ENCODE peak calls at places on chromosomes 1 and 21, in four cellular contexts. One of them, this sample, is unnamed.
A peak's percentile ranks its signal among the peaks of the same experiment; 100 is the strongest.

GRCh38 chr1:10304295-10304694 is 93.9 kb downstream of the KIF1B start:
- DNase-seq in foreskin fibroblast: no peak
- DNase-seq in fibroblast of pulmonary artery: no peak
- DNase-seq in pancreas: no peak
- DNase-seq in this sample: no peak

GRCh38 chr1:108643492-108644333 is 17.2 kb downstream of the HENMT1 start:
- DNase-seq in foreskin fibroblast: peak; percentile 47
- DNase-seq in fibroblast of pulmonary artery: peak; percentile 88
- DNase-seq in pancreas: no peak
- DNase-seq in this sample: peak; percentile 23

GRCh38 chr1:32877211-32878110 is 6.7 kb upstream of the FNDC5 start:
- DNase-seq in foreskin fibroblast: no peak
- DNase-seq in fibroblast of pulmonary artery: no peak
- DNase-seq in pancreas: no peak
- DNase-seq in this sample: no peak

GRCh38 chr1:163337631-163338030 is 15.9 kb downstream of the NUF2 start:
- DNase-seq in foreskin fibroblast: peak; percentile 30
- DNase-seq in fibroblast of pulmonary artery: peak; percentile 44
- DNase-seq in pancreas: no peak
- DNase-seq in this sample: no peak

GRCh38 chr1:186139706-186140105 is 235.3 kb downstream of the TPR start:
- DNase-seq in foreskin fibroblast: peak; percentile 54
- DNase-seq in fibroblast of pulmonary artery: peak; percentile 66
- DNase-seq in pancreas: no peak
- DNase-seq in this sample: no peak

GRCh38 chr1:77347646-77348045 is 65.8 kb downstream of the AK5 start:
- DNase-seq in foreskin fibroblast: peak; percentile 91
- DNase-seq in fibroblast of pulmonary artery: peak; percentile 92
- DNase-seq in pancreas: no peak
- DNase-seq in this sample: no peak

GRCh38 chr1:24003331-24003972 is 23.3 kb upstream of the SRSF10 start:
- DNase-seq in foreskin fibroblast: peak; percentile 90
- DNase-seq in fibroblast of pulmonary artery: peak; percentile 89
- DNase-seq in pancreas: no peak
- DNase-seq in this sample: no peak

GRCh38 chr21:17463441-17463840 is 49.4 kb upstream of the CXADR start:
- DNase-seq in foreskin fibroblast: peak; percentile 93
- DNase-seq in fibroblast of pulmonary artery: peak; percentile 92
- DNase-seq in pancreas: no peak
- DNase-seq in this sample: no peak

GRCh38 chr1:243944429-243945160 is 94.6 kb upstream of the AKT3 start:
- DNase-seq in foreskin fibroblast: no peak
- DNase-seq in fibroblast of pulmonary artery: peak; percentile 57
- DNase-seq in pancreas: no peak
- DNase-seq in this sample: peak; percentile 52

GRCh38 chr21:16419188-16419874 is 689.5 kb downstream of the USP25 start:
- DNase-seq in foreskin fibroblast: peak; percentile 65
- DNase-seq in fibroblast of pulmonary artery: peak; percentile 96
- DNase-seq in pancreas: peak; percentile 81
- DNase-seq in this sample: no peak

GRCh38 chr1:56469640-56470371 is 109.6 kb downstream of the PLPP3 start:
- DNase-seq in foreskin fibroblast: no peak
- DNase-seq in fibroblast of pulmonary artery: peak; percentile 60
- DNase-seq in pancreas: no peak
- DNase-seq in this sample: no peak

GRCh38 chr21:35034203-35034926 is 14.7 kb downstream of the RUNX1 start:
- DNase-seq in foreskin fibroblast: no peak
- DNase-seq in fibroblast of pulmonary artery: no peak
- DNase-seq in pancreas: no peak
- DNase-seq in this sample: no peak

GRCh38 chr21:22363504-22363903 is 1365.3 kb downstream of the NCAM2 start:
- DNase-seq in foreskin fibroblast: no peak
- DNase-seq in fibroblast of pulmonary artery: no peak
- DNase-seq in pancreas: no peak
- DNase-seq in this sample: no peak

GRCh38 chr1:12336436-12336835 is 106.6 kb downstream of the VPS13D start:
- DNase-seq in foreskin fibroblast: no peak
- DNase-seq in fibroblast of pulmonary artery: peak; percentile 11
- DNase-seq in pancreas: no peak
- DNase-seq in this sample: no peak

DNA sequence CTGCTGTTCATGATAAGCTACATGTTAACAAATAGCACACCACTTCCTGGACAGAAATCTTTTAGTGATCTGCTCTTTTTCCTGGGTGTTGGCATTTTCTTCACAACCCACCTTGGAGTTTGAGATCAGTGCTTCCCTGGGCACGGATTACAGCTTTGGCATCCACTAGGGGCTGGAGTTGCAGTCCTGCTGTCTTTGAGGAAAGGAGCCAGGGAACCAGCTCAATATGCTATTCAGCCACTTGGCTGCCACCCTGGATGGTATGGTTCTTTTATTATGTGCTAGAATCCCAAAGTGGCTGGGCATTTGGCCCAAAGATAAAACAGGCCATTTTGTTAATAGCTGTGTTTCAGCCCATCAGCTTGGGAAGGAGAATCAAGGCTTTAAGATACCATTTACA is 55.7 kb upstream of the ADAR start:
- DNase-seq in foreskin fibroblast: no peak
- DNase-seq in fibroblast of pulmonary artery: no peak
- DNase-seq in pancreas: no peak
- DNase-seq in this sample: no peak
- TF ChIP-seq CTCF in foreskin fibroblast: no peak
- TF ChIP-seq CTCF in fibroblast of pulmonary artery: no peak
- TF ChIP-seq CTCF in pancreas: no peak
- TF ChIP-seq CTCF in this sample: no peak

GRCh38 chr1:118461154-118461553 is 276.1 kb upstream of the SPAG17 start:
- DNase-seq in foreskin fibroblast: no peak
- DNase-seq in fibroblast of pulmonary artery: no peak
- DNase-seq in pancreas: no peak
- DNase-seq in this sample: no peak
- TF ChIP-seq CTCF in foreskin fibroblast: peak; percentile 28
- TF ChIP-seq CTCF in fibroblast of pulmonary artery: no peak
- TF ChIP-seq CTCF in pancreas: no peak
- TF ChIP-seq CTCF in this sample: no peak

GRCh38 chr1:182003953-182004586 is 57.4 kb downstream of the ZNF648 start:
- DNase-seq in foreskin fibroblast: no peak
- DNase-seq in fibroblast of pulmonary artery: no peak
- DNase-seq in pancreas: no peak
- DNase-seq in this sample: no peak
- TF ChIP-seq CTCF in foreskin fibroblast: no peak
- TF ChIP-seq CTCF in fibroblast of pulmonary artery: no peak
- TF ChIP-seq CTCF in pancreas: no peak
- TF ChIP-seq CTCF in this sample: no peak

GRCh38 chr1:44405804-44406743 is 1.0 kb downstream of the RNF220 start:
- DNase-seq in foreskin fibroblast: no peak
- DNase-seq in fibroblast of pulmonary artery: no peak
- DNase-seq in pancreas: no peak
- DNase-seq in this sample: peak; percentile 30
- TF ChIP-seq CTCF in foreskin fibroblast: no peak
- TF ChIP-seq CTCF in fibroblast of pulmonary artery: no peak
- TF ChIP-seq CTCF in pancreas: no peak
- TF ChIP-seq CTCF in this sample: no peak

GRCh38 chr1:224497714-224498573 is 63.3 kb upstream of the WDR26 start:
- DNase-seq in foreskin fibroblast: peak; percentile 85
- DNase-seq in fibroblast of pulmonary artery: peak; percentile 77
- DNase-seq in pancreas: no peak
- DNase-seq in this sample: peak; percentile 60
- TF ChIP-seq CTCF in foreskin fibroblast: no peak
- TF ChIP-seq CTCF in fibroblast of pulmonary artery: peak; percentile 0
- TF ChIP-seq CTCF in pancreas: no peak
- TF ChIP-seq CTCF in this sample: no peak

DNA sequence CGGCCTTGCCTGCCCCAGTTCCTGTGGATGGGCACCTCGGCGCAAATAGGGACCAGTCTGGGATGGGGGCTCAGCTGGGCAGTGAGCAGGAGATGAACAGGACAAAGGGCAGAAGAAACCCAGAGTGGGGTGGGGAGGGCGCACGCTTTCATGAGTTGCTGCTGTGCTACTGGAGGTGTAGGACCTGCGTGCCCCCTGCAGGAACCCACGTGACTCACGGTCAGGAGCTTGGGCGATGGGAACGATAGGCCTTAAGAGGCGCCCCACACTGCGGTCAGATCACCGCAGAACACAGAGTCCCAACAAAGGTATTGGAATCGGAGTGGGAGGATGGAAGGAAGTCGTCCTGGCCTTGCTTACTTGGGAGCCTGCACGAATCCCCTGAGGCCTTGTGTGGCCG is 17.2 kb downstream of the PRDM15 start:
- DNase-seq in foreskin fibroblast: no peak
- DNase-seq in fibroblast of pulmonary artery: no peak
- DNase-seq in pancreas: no peak
- DNase-seq in this sample: no peak
- TF ChIP-seq CTCF in foreskin fibroblast: no peak
- TF ChIP-seq CTCF in fibroblast of pulmonary artery: no peak
- TF ChIP-seq CTCF in pancreas: no peak
- TF ChIP-seq CTCF in this sample: no peak

DNA sequence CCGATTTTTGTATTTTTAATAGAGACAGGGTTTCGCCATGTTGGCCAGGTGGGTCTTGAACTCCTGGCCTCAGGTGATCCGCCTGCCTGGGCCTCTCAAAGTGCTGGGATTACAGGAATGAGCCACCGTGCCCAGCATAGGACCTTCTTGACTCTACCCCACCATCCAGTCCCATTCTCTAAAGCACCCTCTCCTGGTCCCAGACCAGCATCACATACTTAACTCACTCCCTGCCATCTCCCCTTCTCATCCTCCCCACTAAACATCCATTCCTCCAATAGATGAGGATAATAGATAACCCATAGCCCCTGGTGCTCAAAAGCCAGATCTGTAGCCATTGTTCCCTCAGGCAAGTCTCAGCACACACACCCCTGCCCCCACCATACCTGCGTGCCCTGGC is 2.1 kb downstream of the ENTREP3 start:
- DNase-seq in foreskin fibroblast: no peak
- DNase-seq in fibroblast of pulmonary artery: no peak
- DNase-seq in pancreas: no peak
- DNase-seq in this sample: no peak
- TF ChIP-seq CTCF in foreskin fibroblast: no peak
- TF ChIP-seq CTCF in fibroblast of pulmonary artery: peak; percentile 10
- TF ChIP-seq CTCF in pancreas: no peak
- TF ChIP-seq CTCF in this sample: no peak

GRCh38 chr21:29298348-29299045 is at the start of gene BACH1:
- DNase-seq in foreskin fibroblast: peak; percentile 95
- DNase-seq in fibroblast of pulmonary artery: peak; percentile 93
- DNase-seq in pancreas: peak; percentile 94
- DNase-seq in this sample: peak; percentile 84
- TF ChIP-seq CTCF in foreskin fibroblast: peak; percentile 5
- TF ChIP-seq CTCF in fibroblast of pulmonary artery: no peak
- TF ChIP-seq CTCF in pancreas: no peak
- TF ChIP-seq CTCF in this sample: no peak

GRCh38 chr1:229254910-229255541 is 15.9 kb upstream of the RAB4A start:
- DNase-seq in foreskin fibroblast: no peak
- DNase-seq in fibroblast of pulmonary artery: peak; percentile 65
- DNase-seq in pancreas: no peak
- DNase-seq in this sample: peak; percentile 41
- TF ChIP-seq CTCF in foreskin fibroblast: peak; percentile 7
- TF ChIP-seq CTCF in fibroblast of pulmonary artery: peak; percentile 47
- TF ChIP-seq CTCF in pancreas: no peak
- TF ChIP-seq CTCF in this sample: no peak